ENCODE peak calls at places on chromosomes 6 and 20, in six cellular contexts. H is fibroblast of lung, A is heart right ventricle, C is tibial nerve, L is lower lobe of right lung, V is esophagus squamous epithelium. Q is an unnamed sample.

GRCh38 chr20:25584905-25585704 is at the start of gene NINL:
- DNase-seq in A (peak; percentile 48), C (no peak), H (peak; percentile 50), L (peak; percentile 72), V (no peak), Q (peak; percentile 6)

GRCh38 chr20:46446851-46447250 is 40.4 kb upstream of the ELMO2 start:
- DNase-seq in L (no peak), C (no peak), A (no peak), H (no peak), V (no peak), Q (no peak)

GRCh38 chr6:85449388-85449817 is 480 bp upstream of the NT5E start:
- DNase-seq in A (peak; percentile 20), H (peak; percentile 84), L (no peak), C (peak; percentile 49), V (no peak), Q (no peak)

GRCh38 chr6:82248233-82248735 is 740 bp upstream of the IBTK start:
- DNase-seq in H (peak; percentile 48), C (no peak), L (peak; percentile 64), A (no peak), V (no peak), Q (no peak)

GRCh38 chr20:62914970-62915457 is 11.3 kb downstream of the DIDO1 start:
- DNase-seq in A (peak; percentile 58), L (peak; percentile 36), C (no peak), V (no peak), H (peak; percentile 39), Q (no peak)

GRCh38 chr20:11890331-11891080 is 27.2 kb upstream of the BTBD3 start:
- DNase-seq in L (peak; percentile 93), H (peak; percentile 88), C (peak; percentile 56), A (peak; percentile 90), V (no peak), Q (no peak)

GRCh38 chr20:25676164-25676809 is 20.4 kb downstream of the ZNF337 start:
- DNase-seq in H (peak; percentile 54), L (no peak), C (no peak), A (no peak), V (no peak), Q (no peak)

GRCh38 chr6:37761872-37762271 is 57.7 kb upstream of the ZFAND3 start:
- DNase-seq in V (no peak), A (no peak), H (no peak), L (no peak), C (no peak), Q (no peak)

GRCh38 chr6:79494841-79495240 is 42.4 kb downstream of the LCA5 start:
- DNase-seq in H (no peak), V (no peak), L (no peak), A (no peak), C (no peak), Q (no peak)

GRCh38 chr6:4367643-4368042 is 232.3 kb upstream of the ECI2 start:
- DNase-seq in H (no peak), A (no peak), V (no peak), C (no peak), L (no peak), Q (no peak)

GRCh38 chr6:148565931-148566663 is 180.7 kb upstream of the UST start:
- DNase-seq in H (peak; percentile 85), V (no peak), A (no peak), L (peak; percentile 75), C (no peak), Q (no peak)

GRCh38 chr6:164826831-164827468 is 482.5 kb downstream of the C6orf118 start:
- DNase-seq in A (no peak), H (no peak), V (no peak), C (no peak), L (no peak), Q (no peak)

GRCh38 chr6:163123098-163123497 is 291.4 kb upstream of the QKI start:
- DNase-seq in L (no peak), C (no peak), V (no peak), H (no peak), A (no peak), Q (no peak)

GRCh38 chr6:160254467-160255312 is 3.9 kb downstream of the SLC22A2 start:
- DNase-seq in A (no peak), C (no peak), L (no peak), V (no peak), H (no peak), Q (no peak)

GRCh38 chr20:62496525-62497218 is 20.9 kb upstream of the GATA5 start:
- DNase-seq in H (no peak), V (no peak), L (no peak), C (no peak), A (no peak), Q (no peak)

GRCh38 chr20:45890077-45890996 is 671 bp downstream of the NEURL2 start:
- DNase-seq in A (peak; percentile 87), H (peak; percentile 85), V (no peak), C (peak; percentile 92), L (peak; percentile 88), Q (no peak)

GRCh38 chr20:40497781-40498691 is 191.0 kb downstream of the MAFB start:
- DNase-seq in V (peak; percentile 25), H (peak; percentile 38), A (peak; percentile 19), C (peak; percentile 45), L (peak; percentile 89), Q (no peak)

GRCh38 chr6:35451354-35452185 is 568 bp upstream of the FANCE start:
- DNase-seq in L (no peak), H (no peak), A (peak; percentile 43), V (no peak), C (no peak), Q (no peak)

GRCh38 chr6:135576055-135576454 is 78.5 kb upstream of the AHI1 start:
- DNase-seq in L (no peak), V (no peak), A (no peak), C (no peak), H (peak; percentile 73), Q (no peak)

GRCh38 chr6:82022614-82023102 is 224.9 kb downstream of the IBTK start:
- DNase-seq in A (no peak), H (peak; percentile 72), C (no peak), L (no peak), V (no peak), Q (no peak)

GRCh38 chr6:136582702-136583471 is 32.7 kb upstream of the MAP7 start:
- DNase-seq in L (no peak), H (peak; percentile 96), C (no peak), V (no peak), A (no peak), Q (no peak)

GRCh38 chr6:139699335-139699734 is 324.9 kb upstream of the CITED2 start:
- DNase-seq in H (peak; percentile 86), L (no peak), V (no peak), A (no peak), C (peak; percentile 65), Q (no peak)

GRCh38 chr6:139705284-139705683 is 330.8 kb upstream of the CITED2 start:
- DNase-seq in V (no peak), H (no peak), C (no peak), A (no peak), L (no peak), Q (no peak)

GRCh38 chr6:139701695-139702094 is 327.2 kb upstream of the CITED2 start:
- DNase-seq in C (no peak), A (no peak), V (no peak), L (no peak), H (no peak), Q (no peak)

GRCh38 chr6:139698526-139699182 is 324.2 kb upstream of the CITED2 start:
- DNase-seq in V (no peak), H (peak; percentile 74), L (no peak), C (peak; percentile 46), A (no peak), Q (no peak)

DNA sequence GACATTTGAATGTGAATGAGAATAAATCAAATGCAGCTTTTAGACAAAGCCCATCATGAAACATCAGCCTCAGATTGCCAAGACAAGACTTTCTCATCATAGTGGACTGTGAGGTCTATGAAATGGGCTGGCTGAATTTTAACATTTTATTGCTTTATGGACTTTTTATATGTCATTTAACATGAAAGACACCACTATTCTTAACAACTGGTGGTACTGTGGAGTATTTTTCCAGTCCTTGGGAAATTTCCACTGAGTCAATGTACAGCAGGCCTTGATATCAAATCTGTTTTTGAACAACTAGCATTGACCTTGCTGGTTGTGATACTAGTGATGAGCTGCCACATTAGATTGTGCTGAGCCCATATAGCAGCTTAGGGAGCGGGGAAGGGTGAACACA is 326.6 kb upstream of the CITED2 start:
- DNase-seq in L (no peak), V (no peak), A (no peak), H (no peak), C (no peak), Q (no peak)
- H3K27ac ChIP-seq in L (no peak overlapping the region), V (no peak overlapping the region), A (no peak overlapping the region), H (no peak overlapping the region), C (no peak overlapping the region), Q (no peak overlapping the region)

DNA sequence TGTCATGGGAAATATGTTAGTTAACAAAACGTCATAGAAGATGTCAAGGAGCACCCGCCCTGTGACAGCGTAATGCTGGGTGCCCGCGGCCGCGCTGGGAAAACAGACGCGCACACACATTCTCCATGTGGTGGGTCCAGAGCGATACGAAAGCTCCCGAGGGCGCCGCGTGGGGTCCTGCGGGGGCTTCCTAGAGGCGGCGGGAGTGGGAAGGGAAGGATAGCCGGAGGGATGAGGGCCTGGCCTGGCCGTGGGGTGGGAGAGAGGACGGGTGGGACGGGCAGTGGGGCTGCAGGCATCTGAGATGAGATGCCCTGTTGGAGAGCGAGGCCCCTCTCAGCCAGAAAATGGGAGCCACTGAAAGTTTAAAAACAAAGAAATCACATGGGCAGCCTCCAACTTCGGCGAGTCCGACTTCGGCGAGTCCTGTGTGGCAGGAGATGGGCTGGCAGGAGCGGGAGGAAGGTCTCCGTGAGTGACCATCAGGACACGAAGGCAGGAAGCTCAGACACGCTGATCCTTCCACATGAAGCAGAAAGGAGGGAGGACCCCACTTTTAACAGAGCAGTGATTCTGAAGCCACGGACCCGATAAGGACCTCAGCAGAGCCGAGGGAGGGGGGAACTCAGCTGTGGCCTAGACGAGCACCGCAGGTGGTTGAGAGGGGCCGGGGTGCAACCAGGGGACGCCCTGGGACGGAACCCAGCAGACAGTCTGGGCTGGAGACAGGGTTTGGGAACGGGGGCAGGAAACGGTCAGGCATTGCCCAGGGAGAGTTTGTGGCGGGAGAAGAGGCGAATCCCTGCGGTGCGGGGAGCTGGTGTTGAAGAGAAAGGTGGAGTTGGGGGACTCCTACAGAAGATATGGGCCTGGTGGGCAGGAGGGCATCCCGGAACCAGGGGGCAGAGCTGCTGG is 114.1 kb upstream of the FRMD1 start:
- DNase-seq in C (no peak), A (no peak), V (no peak), H (no peak), L (no peak), Q (no peak)
- TF ChIP-seq CTCF in C (no peak), A (no peak), V (no peak), H (no peak), L (no peak), Q (no peak)

GRCh38 chr20:55953201-55953600 is 52.1 kb downstream of the CBLN4 start:
- DNase-seq in C (no peak), L (no peak), H (no peak), A (no peak), V (no peak), Q (no peak)

DNA sequence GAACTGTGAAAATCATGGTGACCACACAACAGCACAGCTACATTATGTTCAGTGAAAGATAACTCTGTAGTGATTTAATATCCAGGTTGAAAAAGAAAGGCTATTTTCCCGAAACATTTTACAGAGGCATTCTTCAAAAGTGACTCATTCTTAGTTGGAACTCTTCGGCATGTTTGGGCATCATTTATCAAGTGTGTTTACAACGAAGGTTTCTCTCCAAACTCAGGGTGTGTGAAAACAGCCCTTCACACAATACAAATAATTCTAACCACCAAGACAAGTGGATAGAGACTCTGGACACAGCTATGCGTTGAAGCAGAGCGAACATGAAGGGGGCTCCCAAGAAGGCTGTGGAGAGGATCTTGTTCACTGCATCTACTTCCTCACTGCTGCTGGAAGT is 57.6 kb downstream of the CBLN4 start:
- DNase-seq in L (no peak), H (no peak), V (no peak), A (no peak), C (no peak), Q (no peak)
- H3K9me3 ChIP-seq in L (no peaks in the 10 kb centered on the region), H (no peaks in the 10 kb centered on the region), V (no peaks in the 10 kb centered on the region), A (no peaks in the 10 kb centered on the region), C (no peaks in the 10 kb centered on the region), Q (no peaks in the 10 kb centered on the region)

GRCh38 chr6:11307226-11307625 is 74.8 kb upstream of the NEDD9 start:
- DNase-seq in V (no peak), H (no peak), A (no peak), C (no peak), L (no peak), Q (no peak)
- H3K27ac ChIP-seq in V (no peak overlapping the region), H (no peak overlapping the region), A (no peak overlapping the region), C (no peak overlapping the region), L (no peak overlapping the region), Q (no peak overlapping the region)

Q was measured in CD4-positive, alpha-beta T cell.